ENCODE peak calls at places on chromosome 15, in nine cellular contexts. One of them, this sample, is unnamed.

GRCh38 chr15:77027111-77027696 is 32.3 kb downstream of the PSTPIP1 start:
- DNase-seq in CD4-positive, alpha-beta T cell: no peak
- DNase-seq in fibroblast of pulmonary artery: no peak
- DNase-seq in NCI-H1436: no peak
- DNase-seq in NCI-H1105 treated with DMSO at 0.1 percent for 48 hours: no peak
- DNase-seq in upper lobe of right lung: peak; percentile 45
- DNase-seq in coronary artery: peak; percentile 62
- DNase-seq in NCI-H1694 treated with DMSO at 0.1 percent for 48 hours: no peak
- DNase-seq in activated T-cell treated with anti-CD3 and anti-CD28 coated beads for 48 hours: no peak
- DNase-seq in this sample: no peak

GRCh38 chr15:67405208-67406191 is 115.4 kb upstream of the C15orf61 start:
- DNase-seq in fibroblast of pulmonary artery: peak; percentile 68
- DNase-seq in upper lobe of right lung: no peak
- DNase-seq in coronary artery: no peak
- DNase-seq in NCI-H1105 treated with DMSO at 0.1 percent for 48 hours: no peak
- DNase-seq in CD4-positive, alpha-beta T cell: no peak
- DNase-seq in NCI-H1436: no peak
- DNase-seq in NCI-H1694 treated with DMSO at 0.1 percent for 48 hours: no peak
- DNase-seq in activated T-cell treated with anti-CD3 and anti-CD28 coated beads for 48 hours: no peak
- DNase-seq in this sample: no peak

GRCh38 chr15:78070049-78070698 is 7.3 kb downstream of the TBC1D2B start:
- DNase-seq in upper lobe of right lung: no peak
- DNase-seq in fibroblast of pulmonary artery: no peak
- DNase-seq in CD4-positive, alpha-beta T cell: peak; percentile 43
- DNase-seq in coronary artery: no peak
- DNase-seq in activated T-cell treated with anti-CD3 and anti-CD28 coated beads for 48 hours: no peak
- DNase-seq in NCI-H1105 treated with DMSO at 0.1 percent for 48 hours: no peak
- DNase-seq in NCI-H1436: no peak
- DNase-seq in NCI-H1694 treated with DMSO at 0.1 percent for 48 hours: no peak
- DNase-seq in this sample: no peak

GRCh38 chr15:45921376-45921775 is 286.5 kb downstream of the SQOR start:
- DNase-seq in activated T-cell treated with anti-CD3 and anti-CD28 coated beads for 48 hours: no peak
- DNase-seq in CD4-positive, alpha-beta T cell: no peak
- DNase-seq in NCI-H1436: no peak
- DNase-seq in coronary artery: no peak
- DNase-seq in NCI-H1694 treated with DMSO at 0.1 percent for 48 hours: no peak
- DNase-seq in NCI-H1105 treated with DMSO at 0.1 percent for 48 hours: no peak
- DNase-seq in fibroblast of pulmonary artery: peak; percentile 63
- DNase-seq in upper lobe of right lung: no peak
- DNase-seq in this sample: no peak

GRCh38 chr15:75069301-75069925 is 46.0 kb downstream of the PPCDC start:
- DNase-seq in CD4-positive, alpha-beta T cell: no peak
- DNase-seq in NCI-H1694 treated with DMSO at 0.1 percent for 48 hours: no peak
- DNase-seq in activated T-cell treated with anti-CD3 and anti-CD28 coated beads for 48 hours: no peak
- DNase-seq in fibroblast of pulmonary artery: no peak
- DNase-seq in coronary artery: peak; percentile 58
- DNase-seq in NCI-H1436: no peak
- DNase-seq in NCI-H1105 treated with DMSO at 0.1 percent for 48 hours: no peak
- DNase-seq in upper lobe of right lung: peak; percentile 42
- DNase-seq in this sample: no peak

GRCh38 chr15:61702224-61703120 is 357.8 kb downstream of the VPS13C start:
- DNase-seq in NCI-H1436: peak; percentile 10
- DNase-seq in upper lobe of right lung: no peak
- DNase-seq in NCI-H1694 treated with DMSO at 0.1 percent for 48 hours: no peak
- DNase-seq in NCI-H1105 treated with DMSO at 0.1 percent for 48 hours: peak; percentile 65
- DNase-seq in CD4-positive, alpha-beta T cell: no peak
- DNase-seq in fibroblast of pulmonary artery: no peak
- DNase-seq in activated T-cell treated with anti-CD3 and anti-CD28 coated beads for 48 hours: no peak
- DNase-seq in coronary artery: no peak
- DNase-seq in this sample: no peak

GRCh38 chr15:92012368-92012629 is 158.8 kb downstream of the SLCO3A1 start:
- DNase-seq in NCI-H1436: no peak
- DNase-seq in upper lobe of right lung: no peak
- DNase-seq in activated T-cell treated with anti-CD3 and anti-CD28 coated beads for 48 hours: peak; percentile 16
- DNase-seq in NCI-H1694 treated with DMSO at 0.1 percent for 48 hours: no peak
- DNase-seq in fibroblast of pulmonary artery: no peak
- DNase-seq in NCI-H1105 treated with DMSO at 0.1 percent for 48 hours: no peak
- DNase-seq in coronary artery: no peak
- DNase-seq in CD4-positive, alpha-beta T cell: no peak
- DNase-seq in this sample: no peak

GRCh38 chr15:26029146-26029545 is 166.0 kb upstream of the ATP10A start:
- DNase-seq in activated T-cell treated with anti-CD3 and anti-CD28 coated beads for 48 hours: no peak
- DNase-seq in upper lobe of right lung: no peak
- DNase-seq in fibroblast of pulmonary artery: no peak
- DNase-seq in coronary artery: no peak
- DNase-seq in NCI-H1436: no peak
- DNase-seq in CD4-positive, alpha-beta T cell: no peak
- DNase-seq in NCI-H1694 treated with DMSO at 0.1 percent for 48 hours: no peak
- DNase-seq in NCI-H1105 treated with DMSO at 0.1 percent for 48 hours: no peak
- DNase-seq in this sample: no peak

GRCh38 chr15:81312790-81313543 is 11.0 kb downstream of the STARD5 start:
- DNase-seq in coronary artery: peak; percentile 95
- DNase-seq in fibroblast of pulmonary artery: peak; percentile 99
- DNase-seq in NCI-H1694 treated with DMSO at 0.1 percent for 48 hours: no peak
- DNase-seq in activated T-cell treated with anti-CD3 and anti-CD28 coated beads for 48 hours: no peak
- DNase-seq in upper lobe of right lung: peak; percentile 73
- DNase-seq in NCI-H1105 treated with DMSO at 0.1 percent for 48 hours: no peak
- DNase-seq in NCI-H1436: no peak
- DNase-seq in CD4-positive, alpha-beta T cell: no peak
- DNase-seq in this sample: peak; percentile 87

GRCh38 chr15:83207622-83208356 is at the start of gene HDGFL3:
- DNase-seq in fibroblast of pulmonary artery: peak; percentile 57
- DNase-seq in coronary artery: peak; percentile 78
- DNase-seq in NCI-H1105 treated with DMSO at 0.1 percent for 48 hours: peak; percentile 44
- DNase-seq in NCI-H1694 treated with DMSO at 0.1 percent for 48 hours: no peak
- DNase-seq in upper lobe of right lung: peak; percentile 85
- DNase-seq in CD4-positive, alpha-beta T cell: peak; percentile 8
- DNase-seq in activated T-cell treated with anti-CD3 and anti-CD28 coated beads for 48 hours: peak; percentile 16
- DNase-seq in NCI-H1436: peak; percentile 52
- DNase-seq in this sample: peak; percentile 71

GRCh38 chr15:94235681-94236080 is 4.3 kb downstream of the MCTP2 start:
- DNase-seq in activated T-cell treated with anti-CD3 and anti-CD28 coated beads for 48 hours: no peak
- DNase-seq in NCI-H1105 treated with DMSO at 0.1 percent for 48 hours: no peak
- DNase-seq in fibroblast of pulmonary artery: no peak
- DNase-seq in upper lobe of right lung: no peak
- DNase-seq in coronary artery: no peak
- DNase-seq in NCI-H1436: no peak
- DNase-seq in NCI-H1694 treated with DMSO at 0.1 percent for 48 hours: no peak
- DNase-seq in CD4-positive, alpha-beta T cell: no peak
- DNase-seq in this sample: no peak

GRCh38 chr15:25989327-25989726 is 126.2 kb upstream of the ATP10A start:
- DNase-seq in NCI-H1436: no peak
- DNase-seq in coronary artery: no peak
- DNase-seq in fibroblast of pulmonary artery: no peak
- DNase-seq in upper lobe of right lung: no peak
- DNase-seq in NCI-H1694 treated with DMSO at 0.1 percent for 48 hours: no peak
- DNase-seq in NCI-H1105 treated with DMSO at 0.1 percent for 48 hours: no peak
- DNase-seq in CD4-positive, alpha-beta T cell: no peak
- DNase-seq in activated T-cell treated with anti-CD3 and anti-CD28 coated beads for 48 hours: peak; percentile 1
- DNase-seq in this sample: no peak

GRCh38 chr15:48810414-48811324 is at the start of gene CEP152:
- DNase-seq in NCI-H1105 treated with DMSO at 0.1 percent for 48 hours: peak; percentile 97
- DNase-seq in fibroblast of pulmonary artery: peak; percentile 100
- DNase-seq in CD4-positive, alpha-beta T cell: peak; percentile 98
- DNase-seq in coronary artery: peak; percentile 98
- DNase-seq in activated T-cell treated with anti-CD3 and anti-CD28 coated beads for 48 hours: peak; percentile 95
- DNase-seq in NCI-H1436: peak; percentile 100
- DNase-seq in upper lobe of right lung: peak; percentile 98
- DNase-seq in NCI-H1694 treated with DMSO at 0.1 percent for 48 hours: peak; percentile 97
- DNase-seq in this sample: peak; percentile 100

GRCh38 chr15:67105065-67105951 is 39.9 kb downstream of the SMAD3 start:
- DNase-seq in fibroblast of pulmonary artery: peak; percentile 98
- DNase-seq in upper lobe of right lung: no peak
- DNase-seq in NCI-H1694 treated with DMSO at 0.1 percent for 48 hours: no peak
- DNase-seq in coronary artery: peak; percentile 90
- DNase-seq in NCI-H1436: no peak
- DNase-seq in activated T-cell treated with anti-CD3 and anti-CD28 coated beads for 48 hours: no peak
- DNase-seq in CD4-positive, alpha-beta T cell: no peak
- DNase-seq in NCI-H1105 treated with DMSO at 0.1 percent for 48 hours: no peak
- DNase-seq in this sample: peak; percentile 45